ENCODE peak calls at places on chromosome 19, in seven cellular contexts. S is NCI-H2171; I is central memory CD4-positive, alpha-beta T cell; G is stimulated activated CD4-positive, alpha-beta T cell treated with anti-CD3 and anti-CD28 coated beads, Interleukin-1b, Interleukin-23, amount 100 ng/mL, for 1 hour; W is CD8-positive, alpha-beta T cell; B is pancreas; H is T-helper 1 cell. L is an unnamed sample.
A peak's percentile ranks its signal among the peaks of the same experiment; 100 is the strongest.

GRCh38 chr19:56748443-56748842 is 76.9 kb upstream of the ZNF835 start:
- DNase-seq in S (no peak), I (no peak), G (no peak), W (no peak), B (no peak), H (no peak), L (no peak)

GRCh38 chr19:17309962-17310461 is 649 bp downstream of the DDA1 start:
- DNase-seq in S (no peak), I (no peak), G (no peak), W (no peak), B (no peak), H (peak; percentile 31), L (no peak)

GRCh38 chr19:39308531-39309304 is 11.9 kb downstream of the LRFN1 start:
- DNase-seq in S (no peak), I (no peak), G (no peak), W (no peak), B (no peak), H (no peak), L (no peak)

GRCh38 chr19:22052644-22053013 is 345 bp downstream of the ZNF257 start:
- DNase-seq in S (no peak), I (no peak), G (no peak), W (no peak), B (peak; percentile 26), H (no peak), L (no peak)

GRCh38 chr19:45591004-45591637 is 6.5 kb upstream of the OPA3 start:
- DNase-seq in S (no peak), I (no peak), G (no peak), W (no peak), B (peak; percentile 65), H (peak; percentile 54), L (peak; percentile 67)

GRCh38 chr19:21094347-21095025 is 12.5 kb downstream of the ZNF714 start:
- DNase-seq in S (no peak), I (no peak), G (no peak), W (no peak), B (no peak), H (no peak), L (no peak)

GRCh38 chr19:13282486-13283065 is 132.4 kb downstream of the IER2 start:
- DNase-seq in S (no peak), I (no peak), G (no peak), W (no peak), B (no peak), H (no peak), L (no peak)

GRCh38 chr19:39867952-39868351 is 21.8 kb upstream of the FBL start:
- DNase-seq in S (no peak), I (no peak), G (no peak), W (no peak), B (no peak), H (no peak), L (no peak)

GRCh38 chr19:4375620-4376228 is 24.6 kb downstream of the SH3GL1 start:
- DNase-seq in S (peak; percentile 78), I (no peak), G (no peak), W (no peak), B (peak; percentile 46), H (no peak), L (no peak)

GRCh38 chr19:49651029-49651825 is 9.2 kb downstream of the SCAF1 start:
- DNase-seq in S (no peak), I (no peak), G (no peak), W (no peak), B (no peak), H (no peak), L (no peak)

GRCh38 chr19:42018503-42019193 is 24.6 kb upstream of the ATP1A3 start:
- DNase-seq in S (no peak), I (no peak), G (no peak), W (no peak), B (no peak), H (no peak), L (no peak)

GRCh38 chr19:43551399-43552197 is 18.6 kb downstream of the ZNF575 start:
- DNase-seq in S (no peak), I (no peak), G (no peak), W (no peak), B (no peak), H (no peak), L (no peak)

GRCh38 chr19:5091576-5092215 is 122.8 kb downstream of the KDM4B start:
- DNase-seq in S (no peak), I (no peak), G (no peak), W (no peak), B (no peak), H (no peak), L (no peak)

GRCh38 chr19:11405846-11406643 is 13.1 kb downstream of the RGL3 start:
- DNase-seq in S (no peak), I (no peak), G (no peak), W (no peak), B (peak; percentile 15), H (no peak), L (no peak)

GRCh38 chr19:19329199-19329598 is 8.6 kb downstream of the MAU2 start:
- DNase-seq in S (no peak), I (no peak), G (no peak), W (no peak), B (no peak), H (peak; percentile 63), L (no peak)

GRCh38 chr19:2186071-2186846 is 22.5 kb downstream of the DOT1L start:
- DNase-seq in S (no peak), I (no peak), G (no peak), W (no peak), B (no peak), H (no peak), L (no peak)

GRCh38 chr19:29524912-29525870 is 603 bp upstream of the VSTM2B start:
- DNase-seq in S (peak; percentile 24), I (no peak), G (no peak), W (no peak), B (no peak), H (no peak), L (no peak)

GRCh38 chr19:8618751-8619150 is 8.2 kb upstream of the ADAMTS10 start:
- DNase-seq in S (no peak), I (no peak), G (no peak), W (no peak), B (no peak), H (no peak), L (no peak)

GRCh38 chr19:55015126-55015525 is 22.9 kb downstream of the GP6 start:
- DNase-seq in S (no peak), I (no peak), G (no peak), W (no peak), B (no peak), H (no peak), L (no peak)

L was measured in LoVo.